ENCODE peak calls at places on chromosomes 3 and 15, in seven cellular contexts. Z is HepG2, D is HCT116, E is SK-N-SH, U is K562, K is H1, C is GM12878. N is an unnamed sample.

GRCh38 chr3:100358413-100358812 is 23.9 kb downstream of the NIT2 start:
- DNase-seq in Z (peak), D (no peak), E (no peak), U (no peak), K (no peak), C (no peak), N (no peak)

GRCh38 chr3:28835751-28836150 is 445.1 kb upstream of the RBMS3 start:
- DNase-seq in Z (no peak), D (no peak), E (no peak), U (no peak), K (no peak), C (no peak), N (peak)

GRCh38 chr3:61537366-61537765 is 24.0 kb upstream of the PTPRG start:
- DNase-seq in Z (no peak), D (no peak), E (no peak), U (no peak), K (no peak), C (no peak), N (no peak)

GRCh38 chr3:37852097-37852496 is 9.6 kb upstream of the CTDSPL start:
- DNase-seq in Z (no peak), D (no peak), E (no peak), U (peak), K (no peak), C (no peak), N (no peak)

GRCh38 chr3:182375921-182376320 is 417.4 kb upstream of the ATP11B start:
- DNase-seq in Z (no peak), D (no peak), E (no peak), U (no peak), K (no peak), C (no peak), N (no peak)

GRCh38 chr3:172595648-172596393 is 72.6 kb upstream of the TNFSF10 start:
- DNase-seq in Z (peak), D (peak), E (no peak), U (peak), K (no peak), C (peak), N (peak)

GRCh38 chr15:63553388-63553791 is 43.8 kb upstream of the FBXL22 start:
- DNase-seq in Z (no peak), D (no peak), E (no peak), U (no peak), K (no peak), C (no peak), N (peak)

GRCh38 chr3:188133646-188134045 is 20.3 kb upstream of the LPP start:
- DNase-seq in Z (no peak), D (no peak), E (no peak), U (no peak), K (no peak), C (no peak), N (no peak)

GRCh38 chr3:98954806-98955205 is 53.3 kb upstream of the DCBLD2 start:
- DNase-seq in Z (no peak), D (peak), E (no peak), U (no peak), K (no peak), C (no peak), N (no peak)

GRCh38 chr3:120339362-120339761 is 9.8 kb downstream of the LRRC58 start:
- DNase-seq in Z (no peak), D (no peak), E (no peak), U (no peak), K (no peak), C (no peak), N (no peak)

GRCh38 chr3:162165346-162165745 is 668.7 kb downstream of the OTOL1 start:
- DNase-seq in Z (no peak), D (no peak), E (no peak), U (no peak), K (no peak), C (no peak), N (no peak)

GRCh38 chr15:69660658-69661405 is 208.2 kb downstream of the RPLP1 start:
- DNase-seq in Z (no peak), D (no peak), E (no peak), U (no peak), K (no peak), C (no peak), N (no peak)

GRCh38 chr3:146968204-146968651 is 363.1 kb upstream of the PLSCR5 start:
- DNase-seq in Z (no peak), D (peak), E (no peak), U (no peak), K (peak), C (no peak), N (no peak)

GRCh38 chr3:50830451-50830850 is 155.7 kb downstream of the DOCK3 start:
- DNase-seq in Z (no peak), D (no peak), E (no peak), U (no peak), K (no peak), C (no peak), N (no peak)

GRCh38 chr3:50825841-50826240 is 151.1 kb downstream of the DOCK3 start:
- DNase-seq in Z (no peak), D (no peak), E (no peak), U (no peak), K (no peak), C (no peak), N (no peak)
- TF ChIP-seq JUND in Z (no peak), D (no peak), E (no peak), U (no peak), K (no peak), C (no peak), N (no peak)

DNA sequence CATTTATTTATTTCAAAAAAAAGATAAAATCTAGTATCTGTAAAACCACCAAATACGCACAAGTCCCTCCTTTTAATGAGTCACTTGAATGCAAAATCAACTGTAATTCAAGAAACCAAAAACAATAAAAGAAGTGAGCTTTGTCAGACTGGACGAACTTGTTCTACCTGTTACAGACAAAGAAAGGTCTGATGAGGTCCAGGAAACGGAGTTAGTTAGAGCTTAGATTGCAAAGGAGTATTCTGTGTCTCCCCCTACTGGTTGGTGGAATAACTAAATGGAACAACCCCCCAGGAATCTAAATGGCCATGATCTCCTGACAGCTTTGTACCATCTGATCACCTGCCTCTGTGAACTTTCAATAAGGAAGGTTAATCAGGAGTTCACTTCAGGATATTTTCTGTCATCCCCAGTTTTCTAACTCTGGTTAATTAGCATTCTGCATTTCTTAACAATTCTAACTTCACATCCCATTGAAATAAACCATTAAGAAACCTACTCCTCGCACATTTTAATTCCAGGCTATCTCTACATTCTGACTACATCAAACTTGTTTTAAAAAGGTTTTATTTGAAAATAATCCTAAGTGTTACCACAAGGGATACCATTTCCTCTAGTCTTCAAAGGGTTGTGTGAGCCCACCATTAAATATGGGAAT is 333.0 kb upstream of the SATB1 start:
- DNase-seq in Z (peak), D (peak), E (peak), U (peak), K (peak), C (peak), N (no peak)
- TF ChIP-seq JUND in Z (no peak), D (no peak), E (no peak), U (no peak), K (peak), C (no peak), N (no peak)

GRCh38 chr3:130759692-130760338 is 13.2 kb upstream of the PIK3R4 start:
- DNase-seq in Z (peak), D (peak), E (peak), U (peak), K (no peak), C (no peak), N (peak)

GRCh38 chr3:130760922-130761321 is 14.3 kb upstream of the PIK3R4 start:
- DNase-seq in Z (no peak), D (no peak), E (no peak), U (no peak), K (no peak), C (no peak), N (no peak)

GRCh38 chr3:130757751-130758150 is 11.1 kb upstream of the PIK3R4 start:
- DNase-seq in Z (no peak), D (no peak), E (no peak), U (no peak), K (no peak), C (no peak), N (no peak)

GRCh38 chr3:130758624-130759023 is 12.0 kb upstream of the PIK3R4 start:
- DNase-seq in Z (no peak), D (no peak), E (peak), U (no peak), K (no peak), C (no peak), N (no peak)

DNA sequence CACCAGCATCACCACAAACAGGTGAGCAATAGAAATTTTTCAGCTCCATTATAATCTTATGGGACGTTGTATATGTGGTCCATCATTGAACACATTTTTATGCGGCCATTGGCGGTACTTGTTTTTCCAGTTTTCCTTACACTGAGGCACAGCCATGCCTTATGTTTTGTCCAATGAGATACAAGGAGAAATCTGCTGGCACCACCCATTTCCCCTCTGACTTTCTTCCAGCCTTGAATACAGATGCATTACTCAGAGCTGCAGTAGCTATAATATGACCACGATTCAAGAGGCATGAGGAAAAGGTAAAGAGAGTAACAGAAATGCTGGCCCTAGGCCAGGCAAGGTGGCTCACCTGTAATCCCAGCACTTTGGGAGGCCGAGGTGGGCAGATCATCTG is 9.0 kb upstream of the PIK3R4 start:
- DNase-seq in Z (no peak), D (no peak), E (no peak), U (no peak), K (no peak), C (no peak), N (no peak)
- TF ChIP-seq JUND in Z (no peak), D (no peak), E (no peak), U (no peak), K (no peak), C (no peak), N (no peak)

GRCh38 chr3:64642327-64643151 is 45.3 kb downstream of the ADAMTS9 start:
- DNase-seq in Z (no peak), D (no peak), E (no peak), U (no peak), K (no peak), C (no peak), N (no peak)
- TF ChIP-seq JUND in Z (no peak), D (no peak), E (no peak), U (no peak), K (no peak), C (no peak), N (no peak)

GRCh38 chr3:152374260-152374990 is 105.7 kb downstream of the MBNL1 start:
- DNase-seq in Z (no peak), D (no peak), E (no peak), U (no peak), K (no peak), C (no peak), N (no peak)
- TF ChIP-seq JUND in Z (no peak), D (no peak), E (no peak), U (no peak), K (no peak), C (no peak), N (no peak)

GRCh38 chr3:23669541-23670255 is 136.1 kb upstream of the UBE2E1 start:
- DNase-seq in Z (no peak), D (peak), E (no peak), U (no peak), K (no peak), C (no peak), N (no peak)

GRCh38 chr3:23666818-23667217 is 138.9 kb upstream of the UBE2E1 start:
- DNase-seq in Z (no peak), D (no peak), E (no peak), U (no peak), K (no peak), C (no peak), N (no peak)

GRCh38 chr3:23665741-23666140 is 140.0 kb upstream of the UBE2E1 start:
- DNase-seq in Z (no peak), D (no peak), E (no peak), U (no peak), K (no peak), C (no peak), N (no peak)

GRCh38 chr3:23667536-23668429 is 138.0 kb upstream of the UBE2E1 start:
- DNase-seq in Z (no peak), D (no peak), E (no peak), U (no peak), K (no peak), C (no peak), N (no peak)

DNA sequence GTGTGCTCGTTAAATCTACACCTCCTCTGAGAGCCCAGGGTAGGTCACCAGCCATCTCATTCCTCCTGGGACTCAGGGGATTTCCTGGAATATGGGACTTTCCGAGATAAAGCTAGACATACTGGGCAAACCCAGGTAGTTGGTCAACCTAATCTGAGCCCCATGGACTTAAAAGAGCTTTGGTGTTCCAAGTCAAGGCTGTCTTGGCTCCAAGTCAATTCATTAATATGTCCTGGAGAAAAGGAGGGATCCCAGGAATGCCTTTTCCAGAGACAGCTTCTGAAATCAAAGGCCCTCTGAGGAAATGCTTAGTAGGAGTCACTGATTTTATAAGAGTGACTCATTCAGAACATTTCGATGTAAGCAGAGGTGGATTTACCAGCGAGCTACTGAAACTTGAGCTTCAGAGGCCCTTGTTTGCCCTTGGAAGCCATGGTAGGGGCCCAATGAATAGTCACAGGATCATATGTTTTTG is 137.3 kb upstream of the UBE2E1 start:
- DNase-seq in Z (no peak), D (peak), E (no peak), U (no peak), K (no peak), C (no peak), N (no peak)
- TF ChIP-seq JUND in Z (no peak), D (peak), E (peak), U (no peak), K (no peak), C (no peak), N (no peak)

GRCh38 chr3:153232737-153233330 is 70.8 kb downstream of the RAP2B start:
- DNase-seq in Z (no peak), D (no peak), E (no peak), U (no peak), K (no peak), C (no peak), N (no peak)
- TF ChIP-seq JUND in Z (no peak), D (no peak), E (peak), U (no peak), K (no peak), C (no peak), N (no peak)

N was measured in T47D.